ENCODE peak calls at places on chromosomes 5 and 9, in ten cellular contexts. N is tibial artery, R is PC-3, O is A549, F is nephron progenitor cell, V is stomach, S is AG04449, T is fibroblast of the aortic adventitia, X is heart right ventricle, C is progenitor cell of endocrine pancreas. E is an unnamed sample.

GRCh38 chr9:137382444-137382727 is 40.6 kb downstream of the EXD3 start:
- DNase-seq in N (no peak), R (no peak), O (no peak), F (no peak), V (no peak), S (no peak), T (no peak), X (no peak), C (no peak), E (no peak)

GRCh38 chr5:141878186-141878770 is at the start of gene PCDH1:
- DNase-seq in N (no peak), R (peak), O (no peak), F (peak), V (peak), S (no peak), T (no peak), X (peak), C (peak), E (peak)

GRCh38 chr9:113940077-113940476 is 64.0 kb downstream of the ZNF618 start:
- DNase-seq in N (no peak), R (peak), O (no peak), F (no peak), V (no peak), S (no peak), T (no peak), X (no peak), C (no peak), E (no peak)

GRCh38 chr5:134176523-134177196 is at the start of gene SKP1:
- DNase-seq in N (peak), R (peak), O (peak), F (peak), V (peak), S (no peak), T (peak), X (peak), C (peak), E (peak)

GRCh38 chr5:139210585-139210984 is 12.4 kb upstream of the SIL1 start:
- DNase-seq in N (no peak), R (no peak), O (no peak), F (no peak), V (no peak), S (no peak), T (no peak), X (no peak), C (no peak), E (no peak)

GRCh38 chr9:78982849-78983248 is 588.9 kb upstream of the TLE4 start:
- DNase-seq in N (no peak), R (peak), O (no peak), F (no peak), V (no peak), S (no peak), T (no peak), X (no peak), C (no peak), E (peak)

GRCh38 chr5:173881811-173882575 is 6.2 kb upstream of the CPEB4 start:
- DNase-seq in N (no peak), R (peak), O (no peak), F (no peak), V (no peak), S (no peak), T (no peak), X (no peak), C (no peak), E (no peak)

GRCh38 chr9:109856785-109857184 is 76.8 kb downstream of the PALM2AKAP2 start:
- DNase-seq in N (peak), R (no peak), O (no peak), F (peak), V (no peak), S (no peak), T (no peak), X (peak), C (no peak), E (peak)

GRCh38 chr5:153968761-153969562 is 69.7 kb downstream of the FAM114A2 start:
- DNase-seq in N (no peak), R (no peak), O (no peak), F (no peak), V (no peak), S (no peak), T (no peak), X (no peak), C (no peak), E (no peak)

GRCh38 chr5:78649816-78650561 is 1.4 kb upstream of the LHFPL2 start:
- DNase-seq in N (no peak), R (no peak), O (no peak), F (no peak), V (no peak), S (no peak), T (peak), X (no peak), C (no peak), E (peak)

GRCh38 chr5:51810592-51810991 is 427.3 kb downstream of the ISL1 start:
- DNase-seq in N (no peak), R (peak), O (no peak), F (no peak), V (no peak), S (no peak), T (no peak), X (no peak), C (no peak), E (no peak)

DNA sequence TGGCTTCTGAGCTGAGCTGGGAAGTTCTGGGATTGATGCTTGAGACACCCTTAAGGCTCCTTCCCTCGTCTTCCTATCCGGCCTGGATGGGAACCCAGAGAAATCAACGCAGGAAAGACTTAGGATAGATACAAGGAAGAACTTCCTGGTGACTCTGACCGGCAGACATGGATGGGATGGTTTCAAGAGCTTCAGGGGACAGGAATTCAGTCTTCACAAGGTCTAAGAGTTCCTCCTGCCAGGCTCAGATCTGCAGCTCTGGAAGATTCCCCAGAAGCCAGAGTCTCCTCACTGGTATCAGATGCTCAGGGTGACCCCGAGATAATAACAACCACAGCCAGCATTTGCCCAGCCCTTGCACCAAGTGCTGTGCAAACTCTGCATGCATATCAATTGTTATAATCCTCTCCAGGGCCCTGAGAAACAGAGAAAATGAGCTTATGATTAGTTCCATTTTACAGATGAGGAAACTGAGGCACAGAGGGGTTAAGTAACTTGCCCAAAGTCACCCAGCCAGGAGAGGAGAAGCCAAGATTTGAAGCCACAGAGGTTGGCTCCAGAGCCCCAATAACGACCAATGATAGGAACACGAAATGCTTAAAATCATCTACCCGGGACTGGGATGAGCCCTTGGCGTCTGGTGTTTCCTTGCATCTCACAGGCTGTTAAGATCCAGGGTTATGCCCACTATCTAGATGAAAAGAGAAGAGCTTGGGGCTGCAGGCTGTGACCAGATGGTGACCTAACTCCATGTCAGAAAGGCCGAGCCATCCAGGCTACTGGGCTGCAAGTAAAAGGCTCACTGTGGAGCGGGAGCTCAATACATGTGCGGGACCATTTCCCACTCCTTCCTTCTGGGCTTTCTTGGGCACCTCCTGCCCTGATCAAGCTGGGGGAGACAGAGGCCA is 119.8 kb downstream of the C9orf50 start:
- DNase-seq in N (no peak), R (no peak), O (no peak), F (no peak), V (no peak), S (no peak), T (no peak), X (no peak), C (no peak), E (no peak)
- TF ChIP-seq CTCF in N (no peak), R (no peak), O (no peak), F (no peak), V (no peak), S (no peak), T (no peak), X (no peak), C (no peak), E (no peak)

DNA sequence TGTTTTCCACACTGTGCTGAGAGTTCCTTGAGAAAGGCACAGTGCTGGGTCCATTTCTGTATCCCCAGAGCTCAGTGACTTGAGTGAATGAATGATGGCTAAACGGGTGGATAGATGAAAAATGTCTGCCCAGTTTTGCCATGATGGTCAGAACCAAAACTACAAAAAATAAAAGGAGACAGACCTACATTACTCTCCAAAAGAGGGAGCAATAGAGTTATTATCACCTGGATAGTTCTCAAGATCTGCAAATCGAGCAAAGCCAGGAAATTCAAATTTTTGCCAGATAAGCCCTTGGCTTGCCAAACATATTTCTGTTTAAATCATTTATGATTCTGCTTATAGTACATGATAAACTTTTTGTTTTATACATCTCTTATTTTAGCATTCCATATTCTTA is 214.2 kb upstream of the ZNF462 start:
- DNase-seq in N (no peak), R (peak), O (no peak), F (no peak), V (no peak), S (no peak), T (peak), X (no peak), C (no peak), E (peak)
- TF ChIP-seq CTCF in N (no peak), R (peak), O (peak), F (no peak), V (no peak), S (peak), T (no peak), X (peak), C (peak), E (peak)

GRCh38 chr5:168365581-168366081 is 74.2 kb downstream of the WWC1 start:
- DNase-seq in N (no peak), R (peak), O (no peak), F (peak), V (peak), S (no peak), T (peak), X (no peak), C (no peak), E (peak)
- TF ChIP-seq CTCF in N (no peak), R (peak), O (peak), F (no peak), V (no peak), S (no peak), T (peak), X (no peak), C (peak), E (peak)

GRCh38 chr9:86242012-86242411 is 17.4 kb downstream of the C9orf153 start:
- DNase-seq in N (no peak), R (no peak), O (no peak), F (no peak), V (no peak), S (no peak), T (peak), X (no peak), C (no peak), E (no peak)

GRCh38 chr9:86241216-86241615 is 18.2 kb downstream of the C9orf153 start:
- DNase-seq in N (no peak), R (no peak), O (no peak), F (no peak), V (no peak), S (no peak), T (peak), X (no peak), C (no peak), E (no peak)

GRCh38 chr9:86239053-86239770 is 20.2 kb downstream of the C9orf153 start:
- DNase-seq in N (no peak), R (peak), O (no peak), F (no peak), V (no peak), S (no peak), T (peak), X (no peak), C (no peak), E (no peak)
- TF ChIP-seq CTCF in N (no peak), R (peak), O (peak), F (no peak), V (no peak), S (no peak), T (no peak), X (peak), C (no peak), E (no peak)

DNA sequence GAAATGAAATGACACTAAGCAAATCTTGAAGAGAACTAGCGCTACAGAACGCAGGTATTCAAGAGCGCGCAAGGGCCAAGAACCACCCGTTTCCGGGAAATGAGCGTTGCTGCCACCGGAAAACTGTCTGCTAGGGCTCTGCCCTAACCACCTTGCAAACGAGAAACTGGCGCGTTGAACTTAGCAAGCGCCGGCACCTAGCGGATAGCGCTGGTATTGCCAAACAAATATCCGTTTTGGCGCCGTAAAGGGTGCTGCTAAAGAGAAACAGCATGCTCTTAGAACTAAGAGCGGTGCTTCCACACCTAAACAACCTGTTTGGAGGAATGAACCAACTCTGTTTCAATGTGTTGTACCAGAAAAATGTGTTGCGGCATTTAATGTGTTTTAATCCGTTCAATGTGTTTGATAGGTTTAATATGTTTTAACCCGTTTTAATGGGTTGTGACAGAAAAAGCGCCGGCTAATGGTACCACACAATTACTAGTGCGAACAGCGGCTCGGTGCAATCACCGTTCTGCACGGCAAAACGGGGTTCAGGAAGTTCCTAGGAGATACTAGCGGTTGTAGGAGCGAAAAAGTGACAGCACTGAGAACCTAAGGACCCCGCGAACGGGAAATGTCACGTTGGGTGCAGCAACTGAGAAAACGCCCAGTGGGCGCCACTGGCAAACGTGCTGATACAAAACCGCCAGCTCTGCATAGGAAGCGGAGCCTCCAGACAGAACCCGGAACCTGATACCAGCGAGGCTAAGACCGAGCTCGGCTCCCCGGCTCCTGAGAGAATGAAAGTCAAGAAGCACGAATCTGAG is at the start of gene ANXA2R:
- DNase-seq in N (peak), R (peak), O (peak), F (peak), V (peak), S (peak), T (peak), X (peak), C (peak), E (peak)
- TF ChIP-seq CTCF in N (peak), R (peak), O (peak), F (peak), V (no peak), S (peak), T (peak), X (peak), C (peak), E (peak)

E was measured in AG10803.